ENCODE peak calls at places on chromosomes 4 and X, in six cellular contexts. B is keratinocyte; Y is psoas muscle; H is HT1080; X is germinal center; D is activated T-helper 2 cell treated with anti-CD3 and anti-CD28 coated beads, Interferon-gamma antibody, Interleukin-2, Interleukin-4, amounts not matched to agents 10 μg/mL and 5 μg/mL and 100 μg/mL, durations not matched to agents 14 hours and 24 hours and 36 hours. P is an unnamed sample.

GRCh38 chrX:38220024-38220935 is at the start of gene SRPX:
- DNase-seq in H (peak; percentile 79), X (peak; percentile 2), Y (peak; percentile 31), D (peak; percentile 7), B (no peak), P (no peak)

GRCh38 chr4:185504098-185505047 is 30.9 kb downstream of the PDLIM3 start:
- DNase-seq in X (no peak), H (no peak), Y (peak; percentile 77), B (no peak), D (no peak), P (no peak)

GRCh38 chrX:11886745-11887144 is 128.7 kb downstream of the MSL3 start:
- DNase-seq in Y (no peak), B (peak; percentile 70), H (peak; percentile 65), X (no peak), D (no peak), P (no peak)

GRCh38 chr4:142373610-142374009 is 472.5 kb downstream of the INPP4B start:
- DNase-seq in Y (no peak), H (no peak), B (no peak), D (no peak), X (no peak), P (no peak)

GRCh38 chr4:25113915-25114904 is 46.0 kb downstream of the SEPSECS start:
- DNase-seq in H (peak; percentile 72), Y (no peak), B (no peak), D (no peak), X (no peak), P (peak; percentile 24)

GRCh38 chr4:139686988-139687387 is 21.4 kb downstream of the MGST2 start:
- DNase-seq in H (no peak), X (no peak), Y (no peak), D (no peak), B (no peak), P (no peak)

GRCh38 chrX:150730719-150731118 is 37.5 kb downstream of the MTMR1 start:
- DNase-seq in D (no peak), H (no peak), X (no peak), Y (no peak), B (no peak), P (peak; percentile 45)

GRCh38 chr4:75686346-75686745 is 13.1 kb upstream of the G3BP2 start:
- DNase-seq in H (no peak), B (no peak), D (no peak), X (no peak), Y (no peak), P (no peak)

GRCh38 chr4:69649629-69650028 is 3.4 kb downstream of the UGT2A1 start:
- DNase-seq in B (no peak), X (no peak), Y (no peak), D (no peak), H (no peak), P (no peak)

GRCh38 chr4:143352052-143352451 is 15.4 kb downstream of the GAB1 start:
- DNase-seq in Y (no peak), X (no peak), H (no peak), D (no peak), B (no peak), P (no peak)

GRCh38 chrX:39703307-39703706 is 394.5 kb downstream of the BCOR start:
- DNase-seq in Y (no peak), X (no peak), D (no peak), H (no peak), B (no peak), P (no peak)

GRCh38 chr4:85092536-85092935 is 126.0 kb upstream of the WDFY3 start:
- DNase-seq in H (no peak), B (no peak), X (no peak), Y (no peak), D (no peak), P (no peak)

GRCh38 chr4:163662761-163663160 is 168.3 kb downstream of the TMA16 start:
- DNase-seq in H (no peak), Y (no peak), B (no peak), D (no peak), X (no peak), P (no peak)

GRCh38 chr4:7425591-7426468 is 8.9 kb downstream of the PSAPL1 start:
- DNase-seq in Y (no peak), H (no peak), B (no peak), D (no peak), X (no peak), P (no peak)

P was measured in AG09309.